ENCODE peak calls at places on chromosome 20, in five cellular contexts. L, Q, P, J and D are unnamed samples.

GRCh38 chr20:37901280-37901666 is 1.7 kb upstream of the VSTM2L start:
- DNase-seq in L (no peak), Q (no peak), P (no peak), J (no peak), D (no peak)

GRCh38 chr20:36085686-36086267 is 68.8 kb upstream of the EPB41L1 start:
- DNase-seq in L (peak), Q (no peak), P (no peak), J (no peak), D (peak)

GRCh38 chr20:18057994-18058349 is 256 bp upstream of the OVOL2 start:
- DNase-seq in L (no peak), Q (no peak), P (no peak), J (no peak), D (no peak)

GRCh38 chr20:14902432-14903089 is 565.1 kb upstream of the FLRT3 start:
- DNase-seq in L (no peak), Q (no peak), P (no peak), J (no peak), D (no peak)

GRCh38 chr20:6632187-6632586 is 135.3 kb upstream of the BMP2 start:
- DNase-seq in L (peak), Q (no peak), P (no peak), J (no peak), D (peak)

GRCh38 chr20:343107-343506 is 3.8 kb upstream of the NRSN2 start:
- DNase-seq in L (no peak), Q (no peak), P (no peak), J (no peak), D (no peak)

GRCh38 chr20:56995635-56996075 is 270.8 kb downstream of the BMP7 start:
- DNase-seq in L (no peak), Q (no peak), P (no peak), J (no peak), D (no peak)

GRCh38 chr20:539848-540247 is 3.7 kb downstream of the CSNK2A1 start:
- DNase-seq in L (peak), Q (no peak), P (no peak), J (no peak), D (no peak)

GRCh38 chr20:60138263-60139127 is 180.3 kb downstream of the CDH26 start:
- DNase-seq in L (no peak), Q (no peak), P (peak), J (peak), D (no peak)

DNA sequence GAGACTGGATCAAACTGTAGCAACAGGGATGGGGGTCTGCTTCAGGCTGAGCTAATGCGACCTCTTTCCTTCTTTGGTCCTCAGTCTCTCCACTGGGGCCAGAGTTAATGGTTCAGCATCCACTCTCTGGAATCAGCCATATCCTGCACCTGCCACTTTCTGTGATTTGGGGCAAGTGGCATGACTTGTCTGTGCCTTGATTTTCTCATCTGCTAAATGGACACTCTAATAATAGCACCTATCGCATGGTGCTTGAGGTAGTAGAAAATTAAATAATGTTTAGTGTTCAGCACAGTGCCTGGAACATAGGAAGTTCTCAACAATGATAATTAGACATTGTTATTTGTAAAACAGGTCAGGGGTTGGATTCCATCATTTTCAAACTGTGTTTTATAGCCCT is 6.3 kb downstream of the XKR7 start:
- DNase-seq in L (no peak), Q (no peak), P (no peak), J (no peak), D (no peak)
- H3K4me3 ChIP-seq in L (no peak), Q (no peak), P (no peak), J (no peak), D (no peak)

DNA sequence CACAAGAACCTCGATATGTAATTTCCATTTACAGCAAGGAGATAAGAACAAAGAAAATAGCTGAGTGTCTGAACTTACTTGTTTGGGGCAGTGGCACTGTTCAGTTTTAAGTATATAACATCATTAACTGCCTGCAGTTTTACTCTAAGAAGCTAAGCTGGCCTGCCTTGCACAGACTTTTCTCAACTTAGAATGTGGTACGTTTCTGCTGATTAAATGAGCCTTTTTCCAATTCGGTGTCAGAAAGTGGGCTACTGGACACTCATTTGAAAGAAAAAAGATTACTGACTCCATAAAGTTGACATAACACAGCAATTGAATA is 2.1 kb downstream of the ZMYND8 start:
- DNase-seq in L (no peak), Q (no peak), P (no peak), J (no peak), D (no peak)
- H3K4me3 ChIP-seq in L (peak), Q (peak), P (peak), J (no peak), D (peak)

GRCh38 chr20:3238616-3239025 is 369 bp downstream of the SLC4A11 start:
- DNase-seq in L (peak), Q (peak), P (peak), J (no peak), D (peak)

GRCh38 chr20:3239026-3239866 is at the start of gene SLC4A11:
- DNase-seq in L (peak), Q (no peak), P (no peak), J (peak), D (peak)

GRCh38 chr20:3242167-3242692 is 3.2 kb upstream of the SLC4A11 start:
- DNase-seq in L (no peak), Q (no peak), P (no peak), J (no peak), D (no peak)

GRCh38 chr20:3239867-3240775 is 1.1 kb upstream of the SLC4A11 start:
- DNase-seq in L (no peak), Q (no peak), P (no peak), J (no peak), D (no peak)

GRCh38 chr20:3240776-3241363 is 1.9 kb upstream of the SLC4A11 start:
- DNase-seq in L (no peak), Q (no peak), P (no peak), J (no peak), D (no peak)
- H3K4me3 ChIP-seq in L (no peak), Q (no peak), P (no peak), J (no peak), D (no peak)

DNA sequence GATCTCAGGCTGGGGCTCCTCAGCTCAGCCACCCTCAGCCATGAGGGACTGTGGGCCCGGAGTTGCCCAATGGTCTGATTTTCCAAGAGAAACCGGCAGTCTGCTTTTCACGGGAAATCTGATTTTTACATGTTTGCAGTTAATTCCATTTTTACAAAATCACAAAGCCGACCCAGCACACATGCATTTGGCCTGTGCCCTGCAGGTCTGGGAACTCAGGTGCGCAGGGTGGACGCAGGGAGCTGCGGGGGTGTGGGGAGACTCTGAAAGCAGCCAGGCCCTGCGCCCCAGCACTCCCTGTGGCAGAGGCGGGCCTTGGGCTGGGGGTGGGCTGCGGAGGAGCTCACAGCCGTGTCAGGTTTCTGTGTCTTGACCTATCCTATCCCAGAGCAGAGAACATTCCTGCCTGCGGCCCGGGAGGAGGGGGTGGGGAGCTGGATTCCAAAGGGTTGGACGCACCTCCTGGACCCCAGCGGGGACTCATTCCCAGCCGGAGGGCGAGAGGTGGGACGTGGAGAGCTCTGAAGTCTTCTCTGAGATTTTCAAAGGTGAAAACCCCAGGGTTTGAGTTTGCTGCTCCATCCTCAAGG is 60.6 kb downstream of the ADNP start:
- DNase-seq in L (peak), Q (no peak), P (peak), J (no peak), D (peak)
- H3K4me3 ChIP-seq in L (no peak), Q (no peak), P (no peak), J (no peak), D (peak)

DNA sequence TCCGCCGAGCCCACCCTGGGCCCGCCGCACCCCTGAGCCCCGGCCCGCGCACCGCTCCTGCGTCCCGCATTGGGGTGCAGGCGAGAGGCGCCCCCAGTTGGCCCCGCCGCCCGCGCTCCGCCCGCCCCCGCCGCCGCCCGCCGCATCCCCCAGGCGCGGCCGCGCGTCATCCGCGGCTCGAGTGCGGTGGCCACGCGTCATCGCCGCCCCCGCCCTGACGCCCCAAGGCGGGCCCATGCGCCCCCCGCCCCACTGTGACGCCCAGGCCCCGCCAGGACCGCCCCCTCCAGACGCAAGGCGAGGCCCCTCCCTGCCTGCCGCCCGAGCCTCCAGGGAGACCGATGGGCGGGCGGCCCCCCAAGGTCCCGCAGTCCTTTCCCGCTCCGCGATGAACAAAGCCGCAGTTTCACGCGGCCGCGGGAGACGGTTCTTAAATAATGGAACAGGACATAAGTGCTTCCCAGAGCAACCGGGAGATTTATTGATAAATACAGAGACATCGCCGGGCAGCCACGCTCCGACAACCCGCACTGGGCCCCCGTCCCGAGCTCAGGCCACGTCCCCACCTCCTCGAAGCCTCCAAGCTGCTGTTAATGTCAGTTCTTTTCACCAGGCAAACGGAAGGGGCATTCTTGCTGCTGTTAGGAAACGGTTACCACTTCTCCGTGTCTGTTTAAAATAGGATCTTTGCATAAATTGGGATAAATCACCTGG is at the start of gene ANKRD60:
- DNase-seq in L (peak), Q (peak), P (peak), J (no peak), D (no peak)
- H3K4me3 ChIP-seq in L (peak), Q (no peak), P (no peak), J (no peak), D (no peak)

GRCh38 chr20:49172413-49172812 is 15.7 kb downstream of the STAU1 start:
- DNase-seq in L (no peak), Q (no peak), P (no peak), J (no peak), D (no peak)
- H3K4me3 ChIP-seq in L (no peak), Q (no peak), P (no peak), J (no peak), D (no peak)

GRCh38 chr20:44071057-44071456 is 115.9 kb downstream of the JPH2 start:
- DNase-seq in L (no peak), Q (no peak), P (no peak), J (peak), D (no peak)

GRCh38 chr20:44069203-44069931 is 117.6 kb downstream of the JPH2 start:
- DNase-seq in L (no peak), Q (peak), P (peak), J (no peak), D (no peak)

GRCh38 chr20:44071526-44072111 is 115.4 kb downstream of the JPH2 start:
- DNase-seq in L (no peak), Q (no peak), P (peak), J (peak), D (no peak)

GRCh38 chr20:44068780-44069191 is 118.2 kb downstream of the JPH2 start:
- DNase-seq in L (no peak), Q (no peak), P (peak), J (no peak), D (no peak)

DNA sequence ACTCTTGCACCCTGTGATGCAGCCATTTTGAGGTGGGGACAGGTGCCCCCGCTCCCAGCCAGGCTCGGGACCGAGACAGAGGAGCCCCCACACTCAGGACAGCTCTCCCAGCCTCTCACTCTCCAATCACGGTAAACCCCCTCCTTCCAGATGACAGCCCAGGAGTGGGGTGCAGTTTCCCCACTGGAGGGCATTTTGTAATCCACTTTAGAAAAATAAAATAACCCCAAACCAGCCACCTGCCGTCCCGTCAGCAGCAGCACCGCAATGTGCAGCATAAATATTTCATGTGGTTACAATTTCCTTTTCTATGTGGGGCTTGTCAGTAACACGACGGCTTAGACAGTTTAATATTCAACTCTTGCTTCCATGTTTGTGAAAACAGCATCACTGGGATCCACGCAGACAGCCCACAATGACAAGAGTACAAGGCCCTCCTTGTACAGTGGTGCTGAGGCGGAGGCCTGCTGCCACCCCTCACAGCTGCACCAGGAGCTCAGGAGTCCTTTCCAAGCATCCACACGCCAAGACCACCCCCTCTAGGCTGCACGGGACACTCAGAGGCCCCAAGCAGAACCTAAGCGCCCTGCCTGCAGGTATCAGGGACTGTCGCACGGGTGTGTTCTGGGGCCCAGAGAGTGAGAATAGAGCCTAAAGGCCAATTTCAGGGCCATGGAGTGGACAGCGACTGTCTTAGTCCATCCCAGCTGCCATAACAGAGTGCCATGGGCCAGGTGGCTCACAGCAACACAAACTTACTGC is 116.7 kb downstream of the JPH2 start:
- DNase-seq in L (no peak), Q (peak), P (no peak), J (peak), D (peak)
- H3K4me3 ChIP-seq in L (no peak), Q (peak), P (no peak), J (no peak), D (no peak)

GRCh38 chr20:63854766-63855362 is 6.4 kb upstream of the ABHD16B start:
- DNase-seq in L (no peak), Q (no peak), P (peak), J (no peak), D (peak)
- H3K4me3 ChIP-seq in L (no peak), Q (no peak), P (peak), J (no peak), D (peak)

GRCh38 chr20:33606114-33606771 is 55.9 kb upstream of the C20orf144 start:
- DNase-seq in L (no peak), Q (no peak), P (no peak), J (no peak), D (no peak)
- H3K4me3 ChIP-seq in L (no peak), Q (no peak), P (no peak), J (no peak), D (no peak)